ENCODE peak calls at places on chromosomes 6 and 20, in six cellular contexts. A is psoas muscle, U is adrenal gland, T is IMR-90, Y is cardiac muscle cell, M is uterus. L is an unnamed sample.
A peak's percentile ranks its signal among the peaks of the same experiment; 100 is the strongest.

GRCh38 chr6:83884523-83884922 is 25.0 kb downstream of the CYB5R4 start:
- DNase-seq in A (no peak), U (no peak), T (peak; percentile 58), Y (peak; percentile 49), M (no peak), L (peak; percentile 63)

GRCh38 chr20:53609501-53610445 is 16.1 kb upstream of the ZNF217 start:
- DNase-seq in A (peak; percentile 30), U (peak; percentile 33), T (peak; percentile 63), Y (no peak), M (no peak), L (peak; percentile 47)

GRCh38 chr6:2839982-2840793 is 1.5 kb downstream of the SERPINB1 start:
- DNase-seq in A (no peak), U (no peak), T (no peak), Y (no peak), M (no peak), L (no peak)

GRCh38 chr20:59153832-59154231 is 9.8 kb upstream of the ZNF831 start:
- DNase-seq in A (no peak), U (no peak), T (no peak), Y (no peak), M (no peak), L (no peak)

GRCh38 chr6:71395731-71396409 is 107.3 kb downstream of the OGFRL1 start:
- DNase-seq in A (no peak), U (no peak), T (no peak), Y (no peak), M (no peak), L (no peak)

GRCh38 chr20:36181934-36182603 is 27.5 kb downstream of the EPB41L1 start:
- DNase-seq in A (no peak), U (peak; percentile 69), T (peak; percentile 87), Y (no peak), M (no peak), L (peak; percentile 78)

GRCh38 chr6:17474289-17474688 is 80.9 kb downstream of the CAP2 start:
- DNase-seq in A (no peak), U (no peak), T (no peak), Y (no peak), M (no peak), L (no peak)

GRCh38 chr20:24694727-24695528 is 225.5 kb downstream of the SYNDIG1 start:
- DNase-seq in A (peak; percentile 31), U (peak; percentile 46), T (no peak), Y (no peak), M (no peak), L (no peak)

GRCh38 chr6:37650071-37650481 is 47.6 kb downstream of the MDGA1 start:
- DNase-seq in A (no peak), U (peak; percentile 22), T (no peak), Y (peak; percentile 67), M (no peak), L (no peak)
- TF ChIP-seq CTCF in A (no peak), U (no peak), T (no peak), Y (no peak), M (no peak), L (no peak)

DNA sequence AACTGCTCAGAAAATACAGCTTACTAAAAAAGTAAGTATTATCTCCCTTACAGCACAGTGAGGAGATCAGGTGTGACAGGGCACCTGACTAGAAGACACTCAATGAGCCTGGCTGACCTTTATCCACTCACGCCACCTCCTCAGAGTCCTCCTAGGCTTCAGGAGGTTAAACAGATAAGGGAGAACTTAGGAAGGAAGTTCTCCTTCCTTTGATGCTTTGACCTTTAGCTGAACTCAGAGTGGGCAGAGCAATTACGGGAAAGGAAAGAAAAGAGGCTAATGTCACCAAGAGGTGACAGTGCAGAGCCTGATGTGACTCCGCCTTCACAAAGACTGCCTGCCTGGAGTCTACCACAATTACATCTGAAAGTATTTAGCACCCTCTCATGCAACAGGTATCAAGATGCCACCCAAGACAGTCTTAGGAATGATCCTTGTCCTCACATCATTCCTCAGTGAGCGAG is 36.7 kb downstream of the MAN1A1 start:
- DNase-seq in A (no peak), U (no peak), T (no peak), Y (peak; percentile 55), M (no peak), L (no peak)
- H3K4me3 ChIP-seq in A (no peak overlapping the region), U (no peak overlapping the region), T (no peak overlapping the region), Y (no peak overlapping the region), M (no peak overlapping the region), L (no peak overlapping the region)

GRCh38 chr20:6940052-6940451 is 172.6 kb downstream of the BMP2 start:
- DNase-seq in A (no peak), U (no peak), T (no peak), Y (peak; percentile 38), M (no peak), L (no peak)
- TF ChIP-seq CTCF in A (no peak), U (no peak), T (peak; percentile 23), Y (peak; percentile 15), M (no peak), L (peak; percentile 18)

GRCh38 chr20:17568045-17568788 is 1.7 kb upstream of the DSTN start:
- DNase-seq in A (no peak), U (no peak), T (no peak), Y (no peak), M (no peak), L (no peak)
- H3K4me3 ChIP-seq in A (peak overlapping the region; percentile 84), U (no peak overlapping the region), T (no peak overlapping the region), Y (peak overlapping the region; percentile 76), M (peak overlapping the region; percentile 77), L (peak overlapping the region; percentile 92)

GRCh38 chr6:154872605-154873004 is 122.5 kb upstream of the TIAM2 start:
- DNase-seq in A (no peak), U (no peak), T (no peak), Y (no peak), M (no peak), L (no peak)
- TF ChIP-seq CTCF in A (no peak), U (no peak), T (no peak), Y (no peak), M (no peak), L (no peak)

DNA sequence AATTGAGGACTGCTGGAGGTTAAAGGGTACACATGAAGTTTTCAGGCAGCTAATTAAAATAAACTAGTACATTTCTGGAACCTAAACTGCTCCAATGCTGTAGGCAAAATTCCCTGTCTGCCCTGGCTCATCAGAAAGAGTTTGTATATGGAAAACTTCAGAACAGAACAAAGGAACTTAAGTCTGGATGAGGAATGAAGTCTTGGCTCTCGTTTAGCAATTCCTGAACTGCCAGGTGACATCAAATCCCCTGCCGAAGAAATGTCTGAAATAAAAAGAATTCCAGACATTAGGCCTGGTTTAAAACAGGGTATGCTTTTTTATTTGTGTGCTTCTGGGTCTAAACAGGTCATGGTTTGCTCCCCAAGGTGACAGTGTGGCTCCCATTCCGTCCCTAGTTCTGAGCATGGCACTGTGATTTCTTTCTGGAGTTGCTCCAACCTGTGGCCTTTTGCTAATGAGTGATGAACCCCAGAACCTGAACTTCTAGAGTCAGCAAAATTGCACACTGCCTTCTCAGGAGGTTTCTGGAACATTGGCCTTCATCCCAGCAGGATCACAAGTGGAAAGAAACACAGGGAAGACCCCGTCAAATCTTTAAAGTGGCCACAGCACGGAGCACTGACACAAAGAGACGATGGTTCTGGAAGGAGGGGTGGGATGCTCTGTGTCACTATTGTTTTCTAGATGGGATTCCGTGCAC is 129.4 kb upstream of the NAA20 start:
- DNase-seq in A (no peak), U (no peak), T (no peak), Y (no peak), M (no peak), L (no peak)
- H3K4me3 ChIP-seq in A (peak overlapping the region; percentile 55), U (no peak overlapping the region), T (peak overlapping the region; percentile 57), Y (no peak overlapping the region), M (no peak overlapping the region), L (no peak overlapping the region)

DNA sequence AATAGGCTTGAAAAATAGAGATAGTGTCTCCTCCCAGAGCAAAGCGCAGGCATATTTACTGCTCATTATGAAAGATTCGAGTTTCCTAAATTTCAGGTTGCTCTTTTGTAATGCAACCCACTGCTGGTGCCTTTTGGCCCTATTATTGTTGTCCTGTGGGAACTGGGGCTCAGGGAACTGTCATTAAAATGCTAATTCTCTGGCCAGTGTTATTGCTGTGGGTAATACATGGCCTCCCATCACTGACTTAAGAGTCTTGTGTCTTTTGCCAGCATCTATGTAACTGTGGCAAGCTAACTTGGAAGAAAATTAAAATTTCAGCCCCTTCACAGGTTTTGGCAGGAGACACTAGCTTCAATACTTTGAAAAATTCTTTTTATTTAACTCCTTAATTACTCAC is 754.1 kb upstream of the MAP3K7 start:
- DNase-seq in A (no peak), U (no peak), T (no peak), Y (no peak), M (no peak), L (no peak)
- TF ChIP-seq CTCF in A (no peak), U (no peak), T (no peak), Y (no peak), M (no peak), L (no peak)

GRCh38 chr20:40275738-40276137 is 413.3 kb downstream of the MAFB start:
- DNase-seq in A (no peak), U (no peak), T (no peak), Y (no peak), M (no peak), L (no peak)

GRCh38 chr20:40279390-40279789 is 409.6 kb downstream of the MAFB start:
- DNase-seq in A (no peak), U (peak; percentile 28), T (peak; percentile 45), Y (no peak), M (peak; percentile 61), L (peak; percentile 93)

GRCh38 chr20:40276291-40276690 is 412.7 kb downstream of the MAFB start:
- DNase-seq in A (peak; percentile 62), U (no peak), T (no peak), Y (no peak), M (peak; percentile 18), L (peak; percentile 39)

GRCh38 chr20:40274912-40275654 is 414.0 kb downstream of the MAFB start:
- DNase-seq in A (no peak), U (no peak), T (no peak), Y (no peak), M (no peak), L (no peak)
- H3K4me3 ChIP-seq in A (no peak overlapping the region), U (no peak overlapping the region), T (no peak overlapping the region), Y (no peak overlapping the region), M (no peak overlapping the region), L (no peak overlapping the region)

GRCh38 chr6:72616406-72617015 is 5.4 kb upstream of the KCNQ5 start:
- DNase-seq in A (no peak), U (no peak), T (peak; percentile 60), Y (peak; percentile 41), M (no peak), L (peak; percentile 59)
- TF ChIP-seq CTCF in A (peak; percentile 62), U (peak; percentile 49), T (peak; percentile 71), Y (peak; percentile 70), M (no peak), L (peak; percentile 60)